ENCODE peak calls at places on chromosome 5, in five cellular contexts. One of them, this sample, is unnamed.
A peak's percentile ranks its signal among the peaks of the same experiment; 100 is the strongest.

GRCh38 chr5:107058239-107058638 is 612.5 kb downstream of the EFNA5 start:
- DNase-seq in transverse colon: no peak
- DNase-seq in dorsolateral prefrontal cortex: no peak
- DNase-seq in aorta: no peak
- DNase-seq in ascending aorta: no peak
- DNase-seq in this sample: no peak

GRCh38 chr5:378976-379742 is 57.6 kb downstream of the AHRR start:
- DNase-seq in transverse colon: no peak
- DNase-seq in dorsolateral prefrontal cortex: peak; percentile 13
- DNase-seq in aorta: peak; percentile 59
- DNase-seq in ascending aorta: no peak
- DNase-seq in this sample: no peak

GRCh38 chr5:10046681-10047080 is 203.0 kb downstream of the ATPSCKMT start:
- DNase-seq in transverse colon: no peak
- DNase-seq in dorsolateral prefrontal cortex: no peak
- DNase-seq in aorta: no peak
- DNase-seq in ascending aorta: no peak
- DNase-seq in this sample: no peak

GRCh38 chr5:151483176-151483575 is 35.8 kb downstream of the SLC36A1 start:
- DNase-seq in transverse colon: no peak
- DNase-seq in dorsolateral prefrontal cortex: no peak
- DNase-seq in aorta: no peak
- DNase-seq in ascending aorta: no peak
- DNase-seq in this sample: no peak

GRCh38 chr5:172926008-172926523 is 33.2 kb upstream of the RPL26L1 start:
- DNase-seq in transverse colon: no peak
- DNase-seq in dorsolateral prefrontal cortex: no peak
- DNase-seq in aorta: no peak
- DNase-seq in ascending aorta: no peak
- DNase-seq in this sample: no peak

GRCh38 chr5:56659991-56660390 is 155.4 kb upstream of the MAP3K1 start:
- DNase-seq in transverse colon: no peak
- DNase-seq in dorsolateral prefrontal cortex: peak; percentile 77
- DNase-seq in aorta: no peak
- DNase-seq in ascending aorta: no peak
- DNase-seq in this sample: no peak

GRCh38 chr5:96247097-96247675 is 185.9 kb downstream of the PCSK1 start:
- DNase-seq in transverse colon: no peak
- DNase-seq in dorsolateral prefrontal cortex: no peak
- DNase-seq in aorta: no peak
- DNase-seq in ascending aorta: peak; percentile 21
- DNase-seq in this sample: no peak

GRCh38 chr5:67146574-67146973 is 50.0 kb downstream of the CD180 start:
- DNase-seq in transverse colon: no peak
- DNase-seq in dorsolateral prefrontal cortex: no peak
- DNase-seq in aorta: no peak
- DNase-seq in ascending aorta: no peak
- DNase-seq in this sample: no peak

GRCh38 chr5:130871346-130872086 is 293.5 kb downstream of the HINT1 start:
- DNase-seq in transverse colon: peak; percentile 21
- DNase-seq in dorsolateral prefrontal cortex: no peak
- DNase-seq in aorta: no peak
- DNase-seq in ascending aorta: no peak
- DNase-seq in this sample: no peak

GRCh38 chr5:61177070-61177469 is 14.8 kb upstream of the SMIM15 start:
- DNase-seq in transverse colon: no peak
- DNase-seq in dorsolateral prefrontal cortex: no peak
- DNase-seq in aorta: no peak
- DNase-seq in ascending aorta: no peak
- DNase-seq in this sample: no peak

GRCh38 chr5:54450542-54450941 is 5.0 kb upstream of the HSPB3 start:
- DNase-seq in transverse colon: no peak
- DNase-seq in dorsolateral prefrontal cortex: no peak
- DNase-seq in aorta: no peak
- DNase-seq in ascending aorta: no peak
- DNase-seq in this sample: no peak

GRCh38 chr5:17302138-17302537 is 84.7 kb downstream of the BASP1 start:
- DNase-seq in transverse colon: no peak
- DNase-seq in dorsolateral prefrontal cortex: no peak
- DNase-seq in aorta: no peak
- DNase-seq in ascending aorta: no peak
- DNase-seq in this sample: no peak

GRCh38 chr5:96699186-96699820 is 37.1 kb downstream of the CAST start:
- DNase-seq in transverse colon: no peak
- DNase-seq in dorsolateral prefrontal cortex: no peak
- DNase-seq in aorta: no peak
- DNase-seq in ascending aorta: no peak
- DNase-seq in this sample: no peak

GRCh38 chr5:100584069-100584468 is 48.9 kb downstream of the FAM174A start:
- DNase-seq in transverse colon: no peak
- DNase-seq in dorsolateral prefrontal cortex: no peak
- DNase-seq in aorta: no peak
- DNase-seq in ascending aorta: no peak
- DNase-seq in this sample: no peak

GRCh38 chr5:14149672-14150053 is 6.5 kb downstream of the TRIO start:
- DNase-seq in transverse colon: no peak
- DNase-seq in dorsolateral prefrontal cortex: no peak
- DNase-seq in aorta: no peak
- DNase-seq in ascending aorta: no peak
- DNase-seq in this sample: no peak

GRCh38 chr5:87300176-87300575 is 32.5 kb downstream of the RASA1 start:
- DNase-seq in transverse colon: no peak
- DNase-seq in dorsolateral prefrontal cortex: no peak
- DNase-seq in aorta: no peak
- DNase-seq in ascending aorta: no peak
- DNase-seq in this sample: no peak

GRCh38 chr5:168305281-168305680 is 13.8 kb downstream of the WWC1 start:
- DNase-seq in transverse colon: no peak
- DNase-seq in dorsolateral prefrontal cortex: no peak
- DNase-seq in aorta: no peak
- DNase-seq in ascending aorta: no peak
- DNase-seq in this sample: no peak

GRCh38 chr5:51389326-51389581 is 6.0 kb downstream of the ISL1 start:
- DNase-seq in transverse colon: no peak
- DNase-seq in dorsolateral prefrontal cortex: no peak
- DNase-seq in aorta: no peak
- DNase-seq in ascending aorta: no peak
- DNase-seq in this sample: no peak

GRCh38 chr5:179322071-179323025 is 22.9 kb downstream of the ADAMTS2 start:
- DNase-seq in transverse colon: no peak
- DNase-seq in dorsolateral prefrontal cortex: no peak
- DNase-seq in aorta: peak; percentile 52
- DNase-seq in ascending aorta: no peak
- DNase-seq in this sample: no peak

GRCh38 chr5:102753889-102754498 is 1.1 kb upstream of the PAM start:
- DNase-seq in transverse colon: no peak
- DNase-seq in dorsolateral prefrontal cortex: no peak
- DNase-seq in aorta: peak; percentile 78
- DNase-seq in ascending aorta: no peak
- DNase-seq in this sample: no peak

GRCh38 chr5:153619706-153620105 is 129.2 kb downstream of the GRIA1 start:
- DNase-seq in transverse colon: no peak
- DNase-seq in dorsolateral prefrontal cortex: no peak
- DNase-seq in aorta: no peak
- DNase-seq in ascending aorta: no peak
- DNase-seq in this sample: no peak

GRCh38 chr5:131581710-131582109 is 53.3 kb downstream of the RAPGEF6 start:
- DNase-seq in transverse colon: no peak
- DNase-seq in dorsolateral prefrontal cortex: no peak
- DNase-seq in aorta: no peak
- DNase-seq in ascending aorta: no peak
- DNase-seq in this sample: no peak

GRCh38 chr5:98775246-98775961 is 1.9 kb downstream of the RGMB start:
- DNase-seq in transverse colon: no peak
- DNase-seq in dorsolateral prefrontal cortex: no peak
- DNase-seq in aorta: no peak
- DNase-seq in ascending aorta: no peak
- DNase-seq in this sample: no peak
- H3K27ac ChIP-seq in transverse colon: peak overlapping the region; percentile 91
- H3K27ac ChIP-seq in dorsolateral prefrontal cortex: no peak overlapping the region
- H3K27ac ChIP-seq in aorta: no peak overlapping the region
- H3K27ac ChIP-seq in ascending aorta: no peak overlapping the region
- H3K27ac ChIP-seq in this sample: no peak overlapping the region

GRCh38 chr5:98906756-98907355 is 22.0 kb downstream of the CHD1 start:
- DNase-seq in transverse colon: no peak
- DNase-seq in dorsolateral prefrontal cortex: no peak
- DNase-seq in aorta: no peak
- DNase-seq in ascending aorta: no peak
- DNase-seq in this sample: no peak
- H3K27ac ChIP-seq in transverse colon: no peak overlapping the region
- H3K27ac ChIP-seq in dorsolateral prefrontal cortex: no peak overlapping the region
- H3K27ac ChIP-seq in aorta: no peak overlapping the region
- H3K27ac ChIP-seq in ascending aorta: no peak overlapping the region
- H3K27ac ChIP-seq in this sample: no peak overlapping the region

DNA sequence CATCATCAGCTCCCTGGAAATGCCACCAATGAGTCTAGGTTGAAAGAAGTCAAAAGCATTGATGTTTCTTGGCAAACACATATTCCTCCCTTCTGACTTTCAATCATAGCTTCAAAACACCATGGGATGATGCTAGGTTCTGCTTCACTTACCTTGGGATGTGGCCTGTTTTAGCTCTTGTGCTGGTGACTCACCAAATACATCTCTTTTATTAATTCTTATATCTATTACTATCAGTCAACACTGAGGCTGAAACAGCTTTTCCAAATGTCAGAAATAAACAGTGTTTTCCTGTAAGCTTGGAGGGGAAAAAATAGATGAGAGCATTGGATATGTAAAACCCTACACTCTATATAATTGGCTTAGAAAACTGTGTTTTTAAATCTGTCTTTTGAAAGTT is 245.4 kb upstream of the NREP start:
- DNase-seq in transverse colon: no peak
- DNase-seq in dorsolateral prefrontal cortex: no peak
- DNase-seq in aorta: no peak
- DNase-seq in ascending aorta: no peak
- DNase-seq in this sample: no peak
- H3K27ac ChIP-seq in transverse colon: no peak overlapping the region
- H3K27ac ChIP-seq in dorsolateral prefrontal cortex: no peak overlapping the region
- H3K27ac ChIP-seq in aorta: no peak overlapping the region
- H3K27ac ChIP-seq in ascending aorta: no peak overlapping the region
- H3K27ac ChIP-seq in this sample: no peak overlapping the region

DNA sequence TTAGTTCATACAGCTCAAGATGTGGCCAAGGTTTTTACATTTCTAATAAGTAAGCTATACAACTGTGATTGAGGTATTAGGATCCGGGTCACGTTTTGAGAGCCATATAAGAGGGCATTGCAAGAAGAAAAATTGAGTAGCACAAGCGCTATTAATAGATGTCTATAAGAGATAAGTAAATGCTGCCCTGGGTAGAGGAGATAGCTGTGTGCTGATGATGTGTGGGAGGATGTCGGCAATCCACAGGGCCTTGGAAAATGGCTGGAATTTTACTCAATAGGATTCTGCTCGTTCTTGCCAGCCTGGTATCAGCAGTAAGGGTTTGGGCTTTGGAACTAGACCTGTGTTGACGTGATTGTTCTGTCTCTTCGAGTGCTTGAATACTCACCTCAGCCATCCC is 41.6 kb downstream of the CSF1R start:
- DNase-seq in transverse colon: no peak
- DNase-seq in dorsolateral prefrontal cortex: no peak
- DNase-seq in aorta: no peak
- DNase-seq in ascending aorta: no peak
- DNase-seq in this sample: no peak
- H3K27ac ChIP-seq in transverse colon: no peak overlapping the region
- H3K27ac ChIP-seq in dorsolateral prefrontal cortex: no peak overlapping the region
- H3K27ac ChIP-seq in aorta: no peak overlapping the region
- H3K27ac ChIP-seq in ascending aorta: no peak overlapping the region
- H3K27ac ChIP-seq in this sample: no peak overlapping the region

GRCh38 chr5:156476704-156477103 is 149.7 kb downstream of the SGCD start:
- DNase-seq in transverse colon: no peak
- DNase-seq in dorsolateral prefrontal cortex: no peak
- DNase-seq in aorta: no peak
- DNase-seq in ascending aorta: no peak
- DNase-seq in this sample: no peak

GRCh38 chr5:156477196-156477595 is 150.2 kb downstream of the SGCD start:
- DNase-seq in transverse colon: no peak
- DNase-seq in dorsolateral prefrontal cortex: no peak
- DNase-seq in aorta: no peak
- DNase-seq in ascending aorta: no peak
- DNase-seq in this sample: no peak

GRCh38 chr5:156481741-156482140 is 154.8 kb downstream of the SGCD start:
- DNase-seq in transverse colon: no peak
- DNase-seq in dorsolateral prefrontal cortex: no peak
- DNase-seq in aorta: no peak
- DNase-seq in ascending aorta: no peak
- DNase-seq in this sample: no peak

GRCh38 chr5:156482816-156483215 is 155.9 kb downstream of the SGCD start:
- DNase-seq in transverse colon: no peak
- DNase-seq in dorsolateral prefrontal cortex: no peak
- DNase-seq in aorta: no peak
- DNase-seq in ascending aorta: no peak
- DNase-seq in this sample: no peak

DNA sequence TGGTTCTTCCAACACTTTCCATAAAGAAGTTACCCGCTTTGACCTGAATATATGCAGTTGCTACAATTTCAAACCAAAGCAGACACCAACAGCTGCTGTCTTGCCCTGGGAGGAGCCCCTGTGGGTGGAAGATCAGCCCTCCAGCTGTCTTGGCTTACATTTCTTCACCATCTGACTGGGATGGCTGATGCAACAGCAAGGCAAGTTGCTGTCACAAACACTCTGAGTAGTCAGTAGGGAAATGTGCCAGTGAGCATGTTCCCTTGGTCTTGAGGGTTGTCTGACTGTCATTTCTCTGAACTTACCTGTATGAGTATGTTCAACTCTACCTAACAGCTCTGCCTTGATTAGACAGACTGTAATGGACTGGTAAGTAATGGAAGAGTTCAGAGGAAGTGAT is 152.9 kb downstream of the SGCD start:
- DNase-seq in transverse colon: no peak
- DNase-seq in dorsolateral prefrontal cortex: no peak
- DNase-seq in aorta: no peak
- DNase-seq in ascending aorta: no peak
- DNase-seq in this sample: no peak
- H3K27ac ChIP-seq in transverse colon: no peak overlapping the region
- H3K27ac ChIP-seq in dorsolateral prefrontal cortex: no peak overlapping the region
- H3K27ac ChIP-seq in aorta: no peak overlapping the region
- H3K27ac ChIP-seq in ascending aorta: no peak overlapping the region
- H3K27ac ChIP-seq in this sample: no peak overlapping the region

GRCh38 chr5:121171361-121171760 is 680.3 kb upstream of the FTMT start:
- DNase-seq in transverse colon: no peak
- DNase-seq in dorsolateral prefrontal cortex: no peak
- DNase-seq in aorta: no peak
- DNase-seq in ascending aorta: no peak
- DNase-seq in this sample: no peak

GRCh38 chr5:121171834-121172233 is 679.8 kb upstream of the FTMT start:
- DNase-seq in transverse colon: no peak
- DNase-seq in dorsolateral prefrontal cortex: no peak
- DNase-seq in aorta: no peak
- DNase-seq in ascending aorta: no peak
- DNase-seq in this sample: no peak

GRCh38 chr5:121175986-121176385 is 675.7 kb upstream of the FTMT start:
- DNase-seq in transverse colon: no peak
- DNase-seq in dorsolateral prefrontal cortex: no peak
- DNase-seq in aorta: no peak
- DNase-seq in ascending aorta: no peak
- DNase-seq in this sample: no peak

GRCh38 chr5:121174351-121174750 is 677.3 kb upstream of the FTMT start:
- DNase-seq in transverse colon: no peak
- DNase-seq in dorsolateral prefrontal cortex: no peak
- DNase-seq in aorta: no peak
- DNase-seq in ascending aorta: no peak
- DNase-seq in this sample: no peak
- H3K27ac ChIP-seq in transverse colon: no peak overlapping the region
- H3K27ac ChIP-seq in dorsolateral prefrontal cortex: no peak overlapping the region
- H3K27ac ChIP-seq in aorta: no peak overlapping the region
- H3K27ac ChIP-seq in ascending aorta: no peak overlapping the region
- H3K27ac ChIP-seq in this sample: no peak overlapping the region

GRCh38 chr5:16095612-16096011 is 84.0 kb downstream of the MARCHF11 start:
- DNase-seq in transverse colon: no peak
- DNase-seq in dorsolateral prefrontal cortex: no peak
- DNase-seq in aorta: no peak
- DNase-seq in ascending aorta: no peak
- DNase-seq in this sample: no peak
- H3K27ac ChIP-seq in transverse colon: no peak overlapping the region
- H3K27ac ChIP-seq in dorsolateral prefrontal cortex: no peak overlapping the region
- H3K27ac ChIP-seq in aorta: no peak overlapping the region
- H3K27ac ChIP-seq in ascending aorta: no peak overlapping the region
- H3K27ac ChIP-seq in this sample: no peak overlapping the region